ENCODE peak calls at places on chromosomes 6 and 20, in five cellular contexts. N, W, O, E and K are unnamed samples.
A peak's percentile ranks its signal among the peaks of the same experiment; 100 is the strongest.

GRCh38 chr6:40714576-40715500 is 127.7 kb upstream of the LRFN2 start:
- DNase-seq in N (no peak), W (peak; percentile 61), O (no peak), E (no peak), K (no peak)

GRCh38 chr6:87907521-87907920 is 140.1 kb upstream of the SPACA1 start:
- DNase-seq in N (no peak), W (no peak), O (peak; percentile 30), E (no peak), K (peak; percentile 45)

GRCh38 chr6:77466055-77467028 is 3.1 kb upstream of the HTR1B start:
- DNase-seq in N (peak; percentile 74), W (peak; percentile 53), O (peak; percentile 78), E (peak; percentile 27), K (peak; percentile 79)

GRCh38 chr6:169341706-169342105 is 88.1 kb upstream of the THBS2 start:
- DNase-seq in N (no peak), W (no peak), O (no peak), E (no peak), K (no peak)

GRCh38 chr6:155505560-155505959 is 49.9 kb upstream of the NOX3 start:
- DNase-seq in N (no peak), W (no peak), O (no peak), E (no peak), K (peak; percentile 7)

GRCh38 chr6:139776051-139776450 is 401.6 kb upstream of the CITED2 start:
- DNase-seq in N (no peak), W (no peak), O (no peak), E (no peak), K (no peak)

GRCh38 chr6:150119256-150119655 is 23.6 kb upstream of the PPP1R14C start:
- DNase-seq in N (no peak), W (no peak), O (peak; percentile 22), E (no peak), K (no peak)

GRCh38 chr6:166487148-166487547 is 99.3 kb downstream of the RAMACL start:
- DNase-seq in N (no peak), W (no peak), O (no peak), E (no peak), K (no peak)

GRCh38 chr6:10460096-10460495 is 45.2 kb upstream of the TFAP2A start:
- DNase-seq in N (no peak), W (no peak), O (no peak), E (peak; percentile 50), K (no peak)

GRCh38 chr6:167748458-167749379 is 78.0 kb upstream of the AFDN start:
- DNase-seq in N (no peak), W (no peak), O (no peak), E (no peak), K (no peak)

GRCh38 chr20:7984192-7984591 is 35.4 kb downstream of the TMX4 start:
- DNase-seq in N (no peak), W (no peak), O (no peak), E (no peak), K (no peak)

GRCh38 chr20:36091561-36092423 is 62.7 kb upstream of the EPB41L1 start:
- DNase-seq in N (no peak), W (no peak), O (no peak), E (no peak), K (no peak)

GRCh38 chr6:5636210-5637030 is 370.3 kb downstream of the NRN1 start:
- DNase-seq in N (no peak), W (no peak), O (no peak), E (no peak), K (no peak)

GRCh38 chr6:100343678-100344077 is 121.0 kb downstream of the SIM1 start:
- DNase-seq in N (peak; percentile 64), W (no peak), O (peak; percentile 56), E (no peak), K (peak; percentile 24)

GRCh38 chr6:77373955-77374354 is 89.3 kb downstream of the HTR1B start:
- DNase-seq in N (no peak), W (no peak), O (no peak), E (no peak), K (no peak)

GRCh38 chr6:20715135-20715806 is 181.0 kb downstream of the CDKAL1 start:
- DNase-seq in N (no peak), W (no peak), O (no peak), E (no peak), K (peak; percentile 29)

GRCh38 chr6:2230659-2231277 is 14.6 kb downstream of the GMDS start:
- DNase-seq in N (no peak), W (no peak), O (no peak), E (no peak), K (no peak)

GRCh38 chr6:149437212-149437611 is 37.1 kb downstream of the SUMO4 start:
- DNase-seq in N (no peak), W (no peak), O (no peak), E (no peak), K (no peak)

GRCh38 chr20:48294196-48294595 is 508.9 kb upstream of the SULF2 start:
- DNase-seq in N (peak; percentile 38), W (no peak), O (peak; percentile 83), E (no peak), K (no peak)

GRCh38 chr6:90369024-90369519 is 72.4 kb upstream of the BACH2 start:
- DNase-seq in N (peak; percentile 99), W (peak; percentile 91), O (peak; percentile 100), E (peak; percentile 69), K (peak; percentile 100)

GRCh38 chr20:37622728-37623127 is 71.1 kb upstream of the CTNNBL1 start:
- DNase-seq in N (no peak), W (no peak), O (no peak), E (no peak), K (no peak)

GRCh38 chr20:32416206-32416605 is 58.1 kb downstream of the ASXL1 start:
- DNase-seq in N (no peak), W (no peak), O (no peak), E (no peak), K (no peak)

GRCh38 chr20:40422665-40423064 is 266.4 kb downstream of the MAFB start:
- DNase-seq in N (no peak), W (no peak), O (no peak), E (no peak), K (no peak)

GRCh38 chr6:106046116-106046853 is 39.9 kb upstream of the PRDM1 start:
- DNase-seq in N (no peak), W (no peak), O (no peak), E (no peak), K (no peak)

GRCh38 chr20:18359854-18360253 is 71.5 kb downstream of the ZNF133 start:
- DNase-seq in N (no peak), W (no peak), O (no peak), E (no peak), K (no peak)

GRCh38 chr6:52098649-52099184 is 11.3 kb upstream of the PKHD1 start:
- DNase-seq in N (no peak), W (no peak), O (no peak), E (no peak), K (no peak)

GRCh38 chr6:161037873-161038228 is 46.3 kb downstream of the MAP3K4 start:
- DNase-seq in N (no peak), W (no peak), O (no peak), E (no peak), K (no peak)

GRCh38 chr20:45339799-45340198 is 8.4 kb downstream of the SDC4 start:
- DNase-seq in N (no peak), W (no peak), O (no peak), E (no peak), K (no peak)

GRCh38 chr6:45830441-45831139 is 185.1 kb downstream of the CLIC5 start:
- DNase-seq in N (no peak), W (no peak), O (no peak), E (peak; percentile 75), K (peak; percentile 44)

GRCh38 chr6:106783631-106784566 is 154.5 kb downstream of the QRSL1 start:
- DNase-seq in N (no peak), W (no peak), O (no peak), E (no peak), K (no peak)

GRCh38 chr6:158825038-158825950 is 6.1 kb upstream of the EZR start:
- DNase-seq in N (no peak), W (no peak), O (no peak), E (no peak), K (peak; percentile 82)

GRCh38 chr6:35552285-35552917 is 39.7 kb upstream of the TULP1 start:
- DNase-seq in N (peak; percentile 15), W (no peak), O (peak; percentile 63), E (peak; percentile 24), K (peak; percentile 33)

GRCh38 chr20:62760536-62761057 is 35.7 kb upstream of the MRGBP start:
- DNase-seq in N (no peak), W (no peak), O (no peak), E (no peak), K (no peak)

GRCh38 chr20:21127201-21127981 is 1.5 kb downstream of the KIZ start:
- DNase-seq in N (no peak), W (no peak), O (no peak), E (no peak), K (no peak)

GRCh38 chr6:9646346-9647042 is 768.4 kb downstream of the TFAP2A start:
- DNase-seq in N (peak; percentile 6), W (no peak), O (peak; percentile 96), E (no peak), K (peak; percentile 46)

DNA sequence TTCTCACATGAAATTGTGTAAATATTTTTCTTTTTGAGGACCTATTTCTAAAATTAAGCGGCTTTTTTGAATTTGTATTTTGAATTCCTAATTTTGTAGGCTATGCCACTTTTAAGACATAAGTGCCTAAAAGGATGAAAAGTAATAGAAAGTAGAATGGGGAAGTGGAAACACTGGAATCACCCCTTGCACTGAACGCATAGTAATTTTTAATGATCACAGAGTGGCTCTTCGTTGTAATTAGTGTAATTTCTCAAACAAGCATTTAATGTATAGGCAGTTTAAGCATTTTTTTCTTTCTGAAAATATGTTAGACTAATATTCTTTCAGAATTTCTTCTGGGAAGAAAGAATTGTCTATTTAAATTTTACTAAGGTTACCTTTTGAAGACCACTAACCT is 73.2 kb downstream of the ARID1B start:
- DNase-seq in N (no peak), W (no peak), O (no peak), E (no peak), K (no peak)
- TF ChIP-seq CTCF in N (no peak), W (no peak), O (no peak), E (no peak), K (no peak)

GRCh38 chr20:53899351-53900167 is 170.8 kb downstream of the BCAS1 start:
- DNase-seq in N (peak; percentile 87), W (peak; percentile 43), O (peak; percentile 58), E (peak; percentile 80), K (peak; percentile 80)
- H3K4me3 ChIP-seq in N (no peak overlapping the region), W (no peak overlapping the region), O (no peak overlapping the region), E (no peak overlapping the region), K (no peak overlapping the region)

GRCh38 chr20:1299522-1299921 is 29.4 kb downstream of the SDCBP2 start:
- DNase-seq in N (no peak), W (no peak), O (no peak), E (no peak), K (no peak)
- TF ChIP-seq CTCF in N (no peak), W (no peak), O (peak; percentile 10), E (peak; percentile 45), K (peak; percentile 23)

GRCh38 chr20:60764771-60765170 is 487.3 kb upstream of the CDH4 start:
- DNase-seq in N (no peak), W (no peak), O (no peak), E (no peak), K (no peak)
- H3K4me3 ChIP-seq in N (no peak overlapping the region), W (no peak overlapping the region), O (no peak overlapping the region), E (no peak overlapping the region), K (no peak overlapping the region)

GRCh38 chr20:10412591-10413408 is 21.2 kb downstream of the MKKS start:
- DNase-seq in N (no peak), W (no peak), O (peak; percentile 23), E (no peak), K (no peak)
- TF ChIP-seq CTCF in N (peak; percentile 10), W (no peak), O (peak; percentile 26), E (peak; percentile 27), K (no peak)